ENCODE peak calls at places on chromosomes 2 and 18, in seven cellular contexts. One of them, this sample, is unnamed.

GRCh38 chr2:236633219-236633570 is 63.6 kb downstream of the ACKR3 start:
- DNase-seq in Calu3: no peak
- DNase-seq in WTC11: no peak
- DNase-seq in choroid plexus epithelial cell: no peak
- DNase-seq in cardiac muscle cell: no peak
- DNase-seq in lower lobe of right lung: no peak
- DNase-seq in esophagus squamous epithelium: no peak
- DNase-seq in this sample: no peak

GRCh38 chr2:17334300-17334699 is 183.9 kb downstream of the RAD51AP2 start:
- DNase-seq in Calu3: no peak
- DNase-seq in WTC11: no peak
- DNase-seq in choroid plexus epithelial cell: no peak
- DNase-seq in cardiac muscle cell: no peak
- DNase-seq in lower lobe of right lung: no peak
- DNase-seq in esophagus squamous epithelium: no peak
- DNase-seq in this sample: no peak

GRCh38 chr18:46426311-46427047 is 230.5 kb downstream of the LOXHD1 start:
- DNase-seq in Calu3: no peak
- DNase-seq in WTC11: no peak
- DNase-seq in choroid plexus epithelial cell: no peak
- DNase-seq in cardiac muscle cell: no peak
- DNase-seq in lower lobe of right lung: no peak
- DNase-seq in esophagus squamous epithelium: no peak
- DNase-seq in this sample: no peak

GRCh38 chr2:174729797-174730529 is 34.3 kb downstream of the CHRNA1 start:
- DNase-seq in Calu3: no peak
- DNase-seq in WTC11: peak; percentile 65
- DNase-seq in choroid plexus epithelial cell: peak; percentile 26
- DNase-seq in cardiac muscle cell: peak; percentile 26
- DNase-seq in lower lobe of right lung: no peak
- DNase-seq in esophagus squamous epithelium: no peak
- DNase-seq in this sample: no peak

GRCh38 chr2:79630060-79630459 is 117.2 kb downstream of the CTNNA2 start:
- DNase-seq in Calu3: no peak
- DNase-seq in WTC11: peak; percentile 13
- DNase-seq in choroid plexus epithelial cell: no peak
- DNase-seq in cardiac muscle cell: no peak
- DNase-seq in lower lobe of right lung: no peak
- DNase-seq in esophagus squamous epithelium: no peak
- DNase-seq in this sample: no peak

GRCh38 chr2:119548516-119549120 is 4.4 kb downstream of the CFAP221 start:
- DNase-seq in Calu3: no peak
- DNase-seq in WTC11: no peak
- DNase-seq in choroid plexus epithelial cell: no peak
- DNase-seq in cardiac muscle cell: no peak
- DNase-seq in lower lobe of right lung: no peak
- DNase-seq in esophagus squamous epithelium: no peak
- DNase-seq in this sample: no peak

GRCh38 chr2:234324151-234324550 is 172.7 kb downstream of the ARL4C start:
- DNase-seq in Calu3: no peak
- DNase-seq in WTC11: no peak
- DNase-seq in choroid plexus epithelial cell: no peak
- DNase-seq in cardiac muscle cell: no peak
- DNase-seq in lower lobe of right lung: no peak
- DNase-seq in esophagus squamous epithelium: no peak
- DNase-seq in this sample: no peak

GRCh38 chr18:9102391-9103216 is at the start of gene NDUFV2:
- DNase-seq in Calu3: peak; percentile 99
- DNase-seq in WTC11: peak; percentile 98
- DNase-seq in choroid plexus epithelial cell: peak; percentile 98
- DNase-seq in cardiac muscle cell: peak; percentile 98
- DNase-seq in lower lobe of right lung: peak; percentile 98
- DNase-seq in esophagus squamous epithelium: peak; percentile 85
- DNase-seq in this sample: peak; percentile 79

GRCh38 chr2:78418041-78418440 is 607.5 kb upstream of the REG3G start:
- DNase-seq in Calu3: no peak
- DNase-seq in WTC11: no peak
- DNase-seq in choroid plexus epithelial cell: no peak
- DNase-seq in cardiac muscle cell: no peak
- DNase-seq in lower lobe of right lung: no peak
- DNase-seq in esophagus squamous epithelium: no peak
- DNase-seq in this sample: peak; percentile 24

GRCh38 chr2:23690421-23691105 is 236.4 kb downstream of the ATAD2B start:
- DNase-seq in Calu3: no peak
- DNase-seq in WTC11: no peak
- DNase-seq in choroid plexus epithelial cell: no peak
- DNase-seq in cardiac muscle cell: no peak
- DNase-seq in lower lobe of right lung: no peak
- DNase-seq in esophagus squamous epithelium: no peak
- DNase-seq in this sample: no peak

GRCh38 chr18:49225160-49225559 is 235.3 kb downstream of the DYM start:
- DNase-seq in Calu3: no peak
- DNase-seq in WTC11: no peak
- DNase-seq in choroid plexus epithelial cell: no peak
- DNase-seq in cardiac muscle cell: peak; percentile 74
- DNase-seq in lower lobe of right lung: no peak
- DNase-seq in esophagus squamous epithelium: no peak
- DNase-seq in this sample: no peak

GRCh38 chr2:233267516-233268245 is 16.2 kb downstream of the ATG16L1 start:
- DNase-seq in Calu3: no peak
- DNase-seq in WTC11: no peak
- DNase-seq in choroid plexus epithelial cell: no peak
- DNase-seq in cardiac muscle cell: no peak
- DNase-seq in lower lobe of right lung: no peak
- DNase-seq in esophagus squamous epithelium: no peak
- DNase-seq in this sample: no peak

GRCh38 chr18:75029456-75029855 is 179.5 kb downstream of the PTGR3 start:
- DNase-seq in Calu3: no peak
- DNase-seq in WTC11: no peak
- DNase-seq in choroid plexus epithelial cell: no peak
- DNase-seq in cardiac muscle cell: no peak
- DNase-seq in lower lobe of right lung: no peak
- DNase-seq in esophagus squamous epithelium: no peak
- DNase-seq in this sample: no peak

DNA sequence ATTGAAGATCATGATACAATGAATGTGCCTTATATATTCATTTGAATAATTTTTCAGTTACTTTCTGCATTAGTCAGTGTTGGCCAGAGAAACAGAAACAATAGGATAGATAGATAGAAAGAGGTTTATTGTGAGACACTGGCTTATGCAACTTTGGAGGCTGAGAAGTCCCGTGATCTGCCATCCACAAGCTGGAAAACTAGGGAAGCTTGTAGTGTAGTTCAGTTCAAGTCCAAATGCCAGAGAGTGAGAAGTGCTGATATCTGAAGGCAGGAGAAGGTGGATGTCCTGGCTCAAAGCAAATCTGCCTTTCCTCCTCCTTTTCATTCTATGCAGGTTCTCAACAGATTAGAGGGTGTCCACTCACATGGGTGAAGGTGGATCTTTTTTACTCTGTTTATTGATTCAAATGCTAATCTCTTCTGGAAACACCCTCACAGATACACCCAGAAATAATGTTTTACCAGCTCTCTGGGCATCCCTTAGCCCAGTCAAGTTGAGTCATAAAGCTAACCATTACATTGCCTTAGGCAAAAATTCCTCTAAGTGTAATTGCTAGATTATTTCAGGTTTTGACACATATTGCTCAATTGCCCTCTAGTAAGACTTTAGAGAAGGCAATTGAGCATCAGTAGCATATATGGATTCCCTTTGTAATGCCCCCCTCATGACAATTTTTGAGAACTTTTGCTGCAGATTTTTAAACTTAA is 341.4 kb downstream of the LPIN1 start:
- DNase-seq in Calu3: no peak
- DNase-seq in WTC11: no peak
- DNase-seq in choroid plexus epithelial cell: no peak
- DNase-seq in cardiac muscle cell: peak; percentile 25
- DNase-seq in lower lobe of right lung: no peak
- DNase-seq in esophagus squamous epithelium: no peak
- DNase-seq in this sample: no peak
- TF ChIP-seq CTCF in Calu3: no peak
- TF ChIP-seq CTCF in WTC11: no peak
- TF ChIP-seq CTCF in choroid plexus epithelial cell: no peak
- TF ChIP-seq CTCF in cardiac muscle cell: no peak
- TF ChIP-seq CTCF in lower lobe of right lung: no peak
- TF ChIP-seq CTCF in esophagus squamous epithelium: no peak
- TF ChIP-seq CTCF in this sample: no peak

GRCh38 chr18:58222439-58223125 is 178.6 kb downstream of the NEDD4L start:
- DNase-seq in Calu3: no peak
- DNase-seq in WTC11: no peak
- DNase-seq in choroid plexus epithelial cell: peak; percentile 13
- DNase-seq in cardiac muscle cell: no peak
- DNase-seq in lower lobe of right lung: no peak
- DNase-seq in esophagus squamous epithelium: no peak
- DNase-seq in this sample: no peak

GRCh38 chr18:58223717-58224424 is 179.8 kb downstream of the NEDD4L start:
- DNase-seq in Calu3: peak; percentile 55
- DNase-seq in WTC11: no peak
- DNase-seq in choroid plexus epithelial cell: peak; percentile 91
- DNase-seq in cardiac muscle cell: peak; percentile 78
- DNase-seq in lower lobe of right lung: peak; percentile 61
- DNase-seq in esophagus squamous epithelium: no peak
- DNase-seq in this sample: peak; percentile 91

GRCh38 chr18:58218111-58218510 is 174.1 kb downstream of the NEDD4L start:
- DNase-seq in Calu3: no peak
- DNase-seq in WTC11: no peak
- DNase-seq in choroid plexus epithelial cell: peak; percentile 46
- DNase-seq in cardiac muscle cell: peak; percentile 41
- DNase-seq in lower lobe of right lung: no peak
- DNase-seq in esophagus squamous epithelium: no peak
- DNase-seq in this sample: no peak

GRCh38 chr18:58224425-58224750 is 180.4 kb downstream of the NEDD4L start:
- DNase-seq in Calu3: no peak
- DNase-seq in WTC11: no peak
- DNase-seq in choroid plexus epithelial cell: no peak
- DNase-seq in cardiac muscle cell: no peak
- DNase-seq in lower lobe of right lung: no peak
- DNase-seq in esophagus squamous epithelium: no peak
- DNase-seq in this sample: no peak

DNA sequence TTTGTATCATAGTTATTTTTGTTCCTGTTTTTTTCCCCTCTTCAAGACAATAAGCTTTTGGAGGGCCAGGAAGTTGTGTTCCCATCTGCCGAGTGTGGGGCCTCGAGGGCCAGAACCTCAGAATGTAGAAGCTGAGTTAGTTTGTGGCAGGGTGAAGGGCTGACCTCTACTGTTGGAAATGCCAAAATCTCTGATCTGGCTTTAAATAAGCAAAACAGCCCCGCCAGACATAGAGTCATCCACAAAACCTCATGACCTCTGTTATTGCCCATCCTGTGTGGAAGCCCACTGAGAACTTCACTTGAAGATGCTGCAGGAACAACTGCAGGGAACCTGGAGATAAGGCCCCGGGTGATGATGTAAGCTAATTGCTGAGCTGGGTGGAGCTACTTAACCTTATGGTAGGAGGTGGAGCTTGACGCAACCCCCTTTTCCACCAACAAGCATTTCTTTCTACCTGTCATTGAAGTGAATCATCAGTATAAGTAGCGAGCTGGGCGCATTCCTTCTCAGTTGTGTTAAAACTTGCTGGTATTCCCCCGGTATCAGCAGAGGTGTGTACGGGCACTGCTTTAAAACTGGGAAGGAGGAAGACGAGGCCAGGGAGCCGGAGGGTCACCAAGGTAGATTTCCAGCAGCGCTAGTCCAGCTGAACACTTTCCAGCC is 177.2 kb downstream of the NEDD4L start:
- DNase-seq in Calu3: peak; percentile 79
- DNase-seq in WTC11: no peak
- DNase-seq in choroid plexus epithelial cell: peak; percentile 91
- DNase-seq in cardiac muscle cell: peak; percentile 39
- DNase-seq in lower lobe of right lung: peak; percentile 59
- DNase-seq in esophagus squamous epithelium: no peak
- DNase-seq in this sample: peak; percentile 91
- TF ChIP-seq CTCF in Calu3: no peak
- TF ChIP-seq CTCF in WTC11: no peak
- TF ChIP-seq CTCF in choroid plexus epithelial cell: no peak
- TF ChIP-seq CTCF in cardiac muscle cell: no peak
- TF ChIP-seq CTCF in lower lobe of right lung: no peak
- TF ChIP-seq CTCF in esophagus squamous epithelium: no peak
- TF ChIP-seq CTCF in this sample: no peak

DNA sequence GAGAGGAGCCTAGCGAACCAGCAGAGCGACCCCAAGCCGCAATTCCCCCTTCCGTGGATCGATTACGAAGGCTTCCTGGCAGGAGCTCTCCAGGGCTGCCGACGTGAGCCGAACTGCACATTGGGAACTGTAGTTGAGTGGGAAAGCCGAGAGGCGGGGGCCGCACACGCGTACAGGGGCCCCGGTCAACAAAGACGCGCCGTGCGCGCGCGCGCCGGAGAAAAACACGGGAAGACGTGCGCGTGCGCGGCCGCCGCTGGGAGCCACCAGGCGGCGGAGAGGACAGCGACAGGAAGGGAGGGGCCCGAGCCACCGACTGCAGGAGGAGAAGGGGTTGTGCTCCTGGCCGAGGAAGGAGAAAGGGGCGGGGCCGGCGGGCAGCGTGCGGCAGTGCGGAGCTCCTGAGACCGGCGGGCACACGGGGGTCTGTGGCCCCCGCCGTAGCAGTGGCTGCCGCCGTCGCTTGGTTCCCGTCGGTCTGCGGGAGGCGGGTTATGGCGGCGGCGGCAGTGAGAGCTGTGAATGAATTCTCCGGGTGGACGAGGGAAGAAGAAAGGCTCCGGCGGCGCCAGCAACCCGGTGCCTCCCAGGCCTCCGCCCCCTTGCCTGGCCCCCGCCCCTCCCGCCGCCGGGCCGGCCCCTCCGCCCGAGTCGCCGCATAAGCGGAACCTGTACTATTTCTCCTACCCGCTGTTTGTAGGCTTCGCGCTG is at the start of gene SPAST:
- DNase-seq in Calu3: peak; percentile 98
- DNase-seq in WTC11: peak; percentile 98
- DNase-seq in choroid plexus epithelial cell: peak; percentile 97
- DNase-seq in cardiac muscle cell: peak; percentile 97
- DNase-seq in lower lobe of right lung: peak; percentile 99
- DNase-seq in esophagus squamous epithelium: peak; percentile 90
- DNase-seq in this sample: peak; percentile 90
- TF ChIP-seq CTCF in Calu3: peak; percentile 54
- TF ChIP-seq CTCF in WTC11: no peak
- TF ChIP-seq CTCF in choroid plexus epithelial cell: peak; percentile 49
- TF ChIP-seq CTCF in cardiac muscle cell: peak; percentile 41
- TF ChIP-seq CTCF in lower lobe of right lung: peak; percentile 62
- TF ChIP-seq CTCF in esophagus squamous epithelium: peak; percentile 47
- TF ChIP-seq CTCF in this sample: peak; percentile 21

DNA sequence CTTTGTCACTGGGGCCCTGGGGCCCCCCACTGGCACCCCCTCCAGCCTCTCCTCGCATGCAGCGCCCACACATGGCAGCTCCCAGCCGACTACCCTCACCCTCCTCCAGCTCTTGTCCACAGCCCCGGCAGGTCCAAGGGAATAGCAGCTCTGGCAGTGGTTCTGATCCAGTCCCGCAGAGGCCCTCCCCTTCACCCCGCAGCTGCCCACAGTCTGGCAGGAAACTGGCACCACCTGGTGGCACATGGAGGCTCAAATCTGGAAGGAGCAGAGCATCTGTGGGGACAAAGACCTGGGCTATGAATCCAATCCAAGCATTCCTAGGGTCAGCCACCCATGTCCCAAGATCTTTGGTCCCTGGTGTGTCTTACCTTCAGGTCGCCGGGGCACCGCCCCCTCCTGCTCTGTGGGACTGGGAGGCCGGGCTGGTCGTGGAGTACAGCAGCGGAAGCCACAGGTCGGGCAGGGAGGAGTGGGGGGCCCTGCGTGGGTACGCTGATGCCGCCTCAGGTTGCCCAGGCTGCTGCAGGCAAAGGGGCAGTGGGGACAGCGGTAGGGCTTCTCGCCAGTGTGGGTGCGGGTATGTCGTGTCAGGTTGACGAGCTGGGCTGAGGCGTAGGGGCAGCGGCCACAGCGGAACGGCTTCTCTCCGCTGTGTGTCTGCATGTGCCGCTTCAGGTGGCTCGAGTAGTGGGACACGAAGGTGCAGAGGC is 2.3 kb downstream of the ZNF513 start:
- DNase-seq in Calu3: peak; percentile 34
- DNase-seq in WTC11: no peak
- DNase-seq in choroid plexus epithelial cell: peak; percentile 27
- DNase-seq in cardiac muscle cell: peak; percentile 21
- DNase-seq in lower lobe of right lung: no peak
- DNase-seq in esophagus squamous epithelium: no peak
- DNase-seq in this sample: no peak
- TF ChIP-seq CTCF in Calu3: no peak
- TF ChIP-seq CTCF in WTC11: no peak
- TF ChIP-seq CTCF in choroid plexus epithelial cell: peak; percentile 27
- TF ChIP-seq CTCF in cardiac muscle cell: peak; percentile 11
- TF ChIP-seq CTCF in lower lobe of right lung: no peak
- TF ChIP-seq CTCF in esophagus squamous epithelium: no peak
- TF ChIP-seq CTCF in this sample: peak; percentile 46